ENCODE peak calls at places on chromosome 14, in eight cellular contexts. K is RWPE1, I is glutamatergic neuron, F is T-helper 2 cell, Y is pancreas, S is HCEC 1CT, X is left cardiac atrium, V is neural crest cell. P is an unnamed sample.

GRCh38 chr14:89117017-89117416 is 292.6 kb downstream of the TTC8 start:
- DNase-seq in S (no peak), Y (no peak), X (no peak), I (peak), V (no peak), F (no peak), K (no peak), P (no peak)

GRCh38 chr14:58073516-58073915 is 78.5 kb downstream of the ARMH4 start:
- DNase-seq in F (no peak), V (no peak), I (no peak), Y (no peak), X (no peak), K (no peak), S (no peak), P (no peak)

GRCh38 chr14:72443256-72443655 is 450.6 kb downstream of the DPF3 start:
- DNase-seq in I (no peak), Y (no peak), S (no peak), F (peak), V (no peak), X (no peak), K (no peak), P (peak)

GRCh38 chr14:77007975-77008421 is 20.5 kb downstream of the IRF2BPL start:
- DNase-seq in Y (peak), F (no peak), S (no peak), V (no peak), I (no peak), K (peak), X (no peak), P (no peak)

GRCh38 chr14:55398679-55399078 is 13.0 kb downstream of the ATG14 start:
- DNase-seq in F (no peak), Y (no peak), I (no peak), X (no peak), V (no peak), S (peak), K (peak), P (peak)

GRCh38 chr14:79254069-79254775 is 957.1 kb downstream of the DIO2 start:
- DNase-seq in X (no peak), V (no peak), S (peak), I (no peak), K (no peak), Y (no peak), F (no peak), P (peak)

GRCh38 chr14:55699131-55700057 is 119.4 kb downstream of the KTN1 start:
- DNase-seq in V (no peak), X (no peak), F (no peak), I (no peak), K (peak), S (peak), Y (no peak), P (peak)

GRCh38 chr14:50560929-50561280 is 960 bp downstream of the ATL1 start:
- DNase-seq in X (peak), S (peak), K (peak), V (peak), I (peak), F (peak), Y (peak), P (peak)

GRCh38 chr14:22099942-22100763 is 426.5 kb upstream of the OR4E1 start:
- DNase-seq in V (peak), I (peak), Y (no peak), S (peak), K (peak), F (peak), X (peak), P (peak)

GRCh38 chr14:95953111-95953724 is 76.6 kb downstream of the TUNAR start:
- DNase-seq in I (no peak), F (peak), X (no peak), K (peak), S (no peak), Y (no peak), V (peak), P (peak)

GRCh38 chr14:103727313-103728000 is 11.8 kb downstream of the ZFYVE21 start:
- DNase-seq in F (no peak), K (no peak), X (no peak), V (no peak), S (no peak), I (peak), Y (no peak), P (no peak)

GRCh38 chr14:74856366-74856765 is 19.6 kb downstream of the PROX2 start:
- DNase-seq in X (no peak), F (no peak), S (no peak), I (no peak), K (no peak), Y (no peak), V (no peak), P (no peak)

GRCh38 chr14:100533647-100534485 is 53.4 kb downstream of the BEGAIN start:
- DNase-seq in S (no peak), I (peak), V (peak), K (no peak), F (no peak), X (peak), Y (peak), P (no peak)

GRCh38 chr14:90439874-90440442 is 43.1 kb downstream of the CALM1 start:
- DNase-seq in V (no peak), S (no peak), X (no peak), K (no peak), Y (no peak), F (no peak), I (no peak), P (no peak)

GRCh38 chr14:75515631-75515999 is 6.7 kb upstream of the BATF start:
- DNase-seq in I (no peak), F (peak), V (no peak), S (no peak), K (no peak), Y (no peak), X (no peak), P (no peak)

GRCh38 chr14:79605863-79606262 is 605.4 kb downstream of the DIO2 start:
- DNase-seq in X (no peak), V (no peak), I (no peak), F (no peak), S (no peak), K (no peak), Y (no peak), P (no peak)

GRCh38 chr14:59481407-59482119 is 2.6 kb downstream of the L3HYPDH start:
- DNase-seq in I (no peak), K (peak), F (no peak), X (no peak), S (peak), V (no peak), Y (no peak), P (peak)

GRCh38 chr14:65704412-65704811 is 291.9 kb downstream of the FUT8 start:
- DNase-seq in F (peak), S (peak), I (no peak), K (no peak), X (no peak), V (no peak), Y (no peak), P (peak)

GRCh38 chr14:103872492-103873113 is 25.2 kb upstream of the PPP1R13B start:
- DNase-seq in S (no peak), X (no peak), F (peak), V (no peak), Y (no peak), I (no peak), K (no peak), P (no peak)

GRCh38 chr14:53942970-53943750 is 13.5 kb downstream of the BMP4 start:
- DNase-seq in Y (no peak), K (no peak), F (no peak), X (no peak), I (no peak), V (no peak), S (no peak), P (no peak)

GRCh38 chr14:88908216-88908615 is 83.8 kb downstream of the TTC8 start:
- DNase-seq in X (no peak), F (no peak), S (no peak), Y (no peak), K (no peak), V (no peak), I (no peak), P (no peak)

GRCh38 chr14:74464785-74465184 is 28.3 kb downstream of the NPC2 start:
- DNase-seq in V (no peak), K (no peak), F (no peak), X (no peak), I (no peak), S (no peak), Y (no peak), P (no peak)

GRCh38 chr14:75562048-75562447 is 16.4 kb upstream of the FLVCR2 start:
- DNase-seq in V (no peak), I (no peak), S (no peak), K (no peak), Y (no peak), F (no peak), X (no peak), P (peak)

GRCh38 chr14:102975662-102976061 is 53.2 kb downstream of the AMN start:
- DNase-seq in V (no peak), Y (peak), I (no peak), X (no peak), K (no peak), S (no peak), F (no peak), P (no peak)

GRCh38 chr14:71710001-71710400 is 222.2 kb upstream of the RGS6 start:
- DNase-seq in X (no peak), V (no peak), S (no peak), K (no peak), F (no peak), Y (no peak), I (no peak), P (no peak)

GRCh38 chr14:75280448-75280830 is 1.8 kb downstream of the FOS start:
- DNase-seq in K (no peak), X (no peak), S (no peak), Y (no peak), I (no peak), V (no peak), F (no peak), P (no peak)

GRCh38 chr14:75525969-75526368 is 3.7 kb downstream of the BATF start:
- DNase-seq in S (no peak), I (no peak), F (no peak), X (no peak), K (no peak), Y (no peak), V (no peak), P (no peak)

GRCh38 chr14:51507556-51508511 is 143.9 kb upstream of the FRMD6 start:
- DNase-seq in F (no peak), I (peak), X (peak), S (no peak), Y (no peak), K (no peak), V (no peak), P (no peak)

GRCh38 chr14:54606178-54606577 is 39.2 kb downstream of the SAMD4A start:
- DNase-seq in X (peak), I (no peak), V (no peak), S (no peak), K (no peak), Y (no peak), F (peak), P (peak)

P was measured in ELR.